ENCODE peak calls at places on chromosome 20, in five cellular contexts. One of them, this sample, is unnamed.

GRCh38 chr20:17083738-17084137 is 143.1 kb upstream of the PCSK2 start:
- DNase-seq in mesendoderm: peak; percentile 67
- DNase-seq in IMR-90: peak; percentile 10
- DNase-seq in mesenchymal stem cell: no peak
- DNase-seq in H1: no peak
- DNase-seq in this sample: no peak

GRCh38 chr20:17612287-17612974 is 42.6 kb downstream of the DSTN start:
- DNase-seq in H1: no peak
- DNase-seq in IMR-90: peak; percentile 50
- DNase-seq in mesenchymal stem cell: peak; percentile 84
- DNase-seq in mesendoderm: no peak
- DNase-seq in this sample: peak; percentile 36

GRCh38 chr20:6590891-6591679 is 176.4 kb upstream of the BMP2 start:
- DNase-seq in IMR-90: peak; percentile 77
- DNase-seq in mesendoderm: no peak
- DNase-seq in mesenchymal stem cell: peak; percentile 63
- DNase-seq in H1: no peak
- DNase-seq in this sample: no peak

GRCh38 chr20:16115891-16116577 is 457.2 kb downstream of the KIF16B start:
- DNase-seq in mesendoderm: peak; percentile 3
- DNase-seq in H1: no peak
- DNase-seq in IMR-90: no peak
- DNase-seq in mesenchymal stem cell: no peak
- DNase-seq in this sample: no peak

GRCh38 chr20:5195655-5196054 is 68.8 kb downstream of the CDS2 start:
- DNase-seq in H1: no peak
- DNase-seq in mesenchymal stem cell: peak; percentile 50
- DNase-seq in IMR-90: peak; percentile 77
- DNase-seq in mesendoderm: no peak
- DNase-seq in this sample: no peak

GRCh38 chr20:39048000-39048696 is 86.0 kb downstream of the DHX35 start:
- DNase-seq in mesenchymal stem cell: peak; percentile 78
- DNase-seq in mesendoderm: peak; percentile 72
- DNase-seq in H1: peak; percentile 43
- DNase-seq in IMR-90: peak; percentile 75
- DNase-seq in this sample: peak; percentile 81

GRCh38 chr20:6637160-6637579 is 130.3 kb upstream of the BMP2 start:
- DNase-seq in IMR-90: no peak
- DNase-seq in H1: no peak
- DNase-seq in mesenchymal stem cell: no peak
- DNase-seq in mesendoderm: peak; percentile 97
- DNase-seq in this sample: peak; percentile 43

GRCh38 chr20:11124849-11125505 is 451.2 kb upstream of the JAG1 start:
- DNase-seq in IMR-90: no peak
- DNase-seq in mesendoderm: no peak
- DNase-seq in mesenchymal stem cell: no peak
- DNase-seq in H1: no peak
- DNase-seq in this sample: no peak

GRCh38 chr20:42779216-42779615 is 410.5 kb downstream of the PTPRT start:
- DNase-seq in IMR-90: no peak
- DNase-seq in mesenchymal stem cell: no peak
- DNase-seq in mesendoderm: peak; percentile 48
- DNase-seq in H1: peak; percentile 5
- DNase-seq in this sample: no peak

GRCh38 chr20:10922521-10922920 is 248.7 kb upstream of the JAG1 start:
- DNase-seq in IMR-90: peak; percentile 30
- DNase-seq in H1: no peak
- DNase-seq in mesenchymal stem cell: no peak
- DNase-seq in mesendoderm: no peak
- DNase-seq in this sample: no peak

GRCh38 chr20:1783245-1783644 is 112.0 kb upstream of the SIRPA start:
- DNase-seq in H1: no peak
- DNase-seq in IMR-90: no peak
- DNase-seq in mesendoderm: no peak
- DNase-seq in mesenchymal stem cell: no peak
- DNase-seq in this sample: no peak

GRCh38 chr20:59165794-59166709 is 2.4 kb downstream of the ZNF831 start:
- DNase-seq in IMR-90: no peak
- DNase-seq in H1: no peak
- DNase-seq in mesendoderm: no peak
- DNase-seq in mesenchymal stem cell: no peak
- DNase-seq in this sample: no peak

GRCh38 chr20:5160882-5161281 is 34.1 kb downstream of the CDS2 start:
- DNase-seq in IMR-90: peak; percentile 39
- DNase-seq in mesendoderm: no peak
- DNase-seq in mesenchymal stem cell: no peak
- DNase-seq in H1: no peak
- DNase-seq in this sample: no peak

GRCh38 chr20:38997622-38998021 is 35.5 kb downstream of the DHX35 start:
- DNase-seq in mesenchymal stem cell: no peak
- DNase-seq in H1: no peak
- DNase-seq in mesendoderm: peak; percentile 13
- DNase-seq in IMR-90: no peak
- DNase-seq in this sample: peak; percentile 30

GRCh38 chr20:34302312-34302722 is 838 bp downstream of the AHCY start:
- DNase-seq in H1: no peak
- DNase-seq in mesenchymal stem cell: peak; percentile 72
- DNase-seq in IMR-90: peak; percentile 47
- DNase-seq in mesendoderm: no peak
- DNase-seq in this sample: no peak
- H2BK120ac ChIP-seq in H1: peak overlapping the region; percentile 10
- H2BK120ac ChIP-seq in mesenchymal stem cell: peak overlapping the region; percentile 79
- H2BK120ac ChIP-seq in IMR-90: no peak overlapping the region
- H2BK120ac ChIP-seq in mesendoderm: no peak overlapping the region
- H2BK120ac ChIP-seq in this sample: no peak overlapping the region

GRCh38 chr20:50019466-50020256 is 36.9 kb downstream of the SNAI1 start:
- DNase-seq in H1: no peak
- DNase-seq in mesendoderm: no peak
- DNase-seq in mesenchymal stem cell: no peak
- DNase-seq in IMR-90: no peak
- DNase-seq in this sample: no peak
- H2BK120ac ChIP-seq in H1: no peak overlapping the region
- H2BK120ac ChIP-seq in mesendoderm: no peak overlapping the region
- H2BK120ac ChIP-seq in mesenchymal stem cell: no peak overlapping the region
- H2BK120ac ChIP-seq in IMR-90: no peak overlapping the region
- H2BK120ac ChIP-seq in this sample: no peak overlapping the region

DNA sequence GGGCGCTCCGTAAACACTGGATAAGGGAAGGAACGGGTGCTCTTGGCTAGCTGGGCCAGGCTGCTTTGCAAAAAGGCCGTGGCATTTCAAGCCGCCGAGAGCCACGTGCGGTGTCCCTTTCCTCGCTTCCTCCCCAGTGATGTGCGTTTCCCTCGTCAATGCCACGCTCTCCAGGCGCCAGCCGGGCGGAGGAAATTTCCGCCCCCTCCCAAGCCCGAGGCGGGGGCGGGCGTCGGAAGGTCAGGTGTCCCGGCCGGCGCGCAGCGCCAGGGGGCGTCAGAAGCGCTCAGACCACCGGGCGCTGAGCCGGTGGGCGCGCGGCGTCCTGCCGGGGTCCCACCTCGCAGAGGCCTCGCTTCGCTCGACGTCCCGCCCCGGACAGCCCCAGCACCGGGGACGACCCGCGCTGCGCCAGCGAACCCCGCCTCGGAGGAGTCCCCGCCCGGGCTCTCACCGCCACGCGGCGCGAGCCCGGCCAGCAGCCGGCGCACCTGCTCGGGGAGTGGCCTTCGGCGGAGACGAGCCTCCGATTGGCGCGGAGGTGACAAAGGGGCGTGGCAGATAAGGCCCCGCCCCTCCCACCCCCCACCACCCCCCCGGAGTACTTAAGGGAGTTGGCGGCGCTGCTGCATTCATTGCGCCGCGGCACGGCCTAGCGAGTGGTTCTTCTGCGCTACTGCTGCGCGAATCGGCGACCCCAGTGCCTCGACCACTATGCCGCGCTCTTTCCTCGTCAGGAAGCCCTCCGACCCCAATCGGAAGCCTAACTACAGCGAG is at the start of gene SNAI1:
- DNase-seq in mesenchymal stem cell: peak; percentile 83
- DNase-seq in H1: no peak
- DNase-seq in IMR-90: peak; percentile 86
- DNase-seq in mesendoderm: peak; percentile 92
- DNase-seq in this sample: peak; percentile 91
- H2BK120ac ChIP-seq in mesenchymal stem cell: no peak within 1 kb of the TSS
- H2BK120ac ChIP-seq in H1: no peak within 1 kb of the TSS
- H2BK120ac ChIP-seq in IMR-90: peak within 1 kb of the TSS; percentile 76
- H2BK120ac ChIP-seq in mesendoderm: no peak within 1 kb of the TSS
- H2BK120ac ChIP-seq in this sample: no peak within 1 kb of the TSS

GRCh38 chr20:9919271-9920014 is 80.6 kb upstream of the PAK5 start:
- DNase-seq in H1: no peak
- DNase-seq in mesenchymal stem cell: no peak
- DNase-seq in IMR-90: no peak
- DNase-seq in mesendoderm: no peak
- DNase-seq in this sample: no peak
- H2BK120ac ChIP-seq in H1: no peak overlapping the region
- H2BK120ac ChIP-seq in mesenchymal stem cell: no peak overlapping the region
- H2BK120ac ChIP-seq in IMR-90: no peak overlapping the region
- H2BK120ac ChIP-seq in mesendoderm: no peak overlapping the region
- H2BK120ac ChIP-seq in this sample: no peak overlapping the region

DNA sequence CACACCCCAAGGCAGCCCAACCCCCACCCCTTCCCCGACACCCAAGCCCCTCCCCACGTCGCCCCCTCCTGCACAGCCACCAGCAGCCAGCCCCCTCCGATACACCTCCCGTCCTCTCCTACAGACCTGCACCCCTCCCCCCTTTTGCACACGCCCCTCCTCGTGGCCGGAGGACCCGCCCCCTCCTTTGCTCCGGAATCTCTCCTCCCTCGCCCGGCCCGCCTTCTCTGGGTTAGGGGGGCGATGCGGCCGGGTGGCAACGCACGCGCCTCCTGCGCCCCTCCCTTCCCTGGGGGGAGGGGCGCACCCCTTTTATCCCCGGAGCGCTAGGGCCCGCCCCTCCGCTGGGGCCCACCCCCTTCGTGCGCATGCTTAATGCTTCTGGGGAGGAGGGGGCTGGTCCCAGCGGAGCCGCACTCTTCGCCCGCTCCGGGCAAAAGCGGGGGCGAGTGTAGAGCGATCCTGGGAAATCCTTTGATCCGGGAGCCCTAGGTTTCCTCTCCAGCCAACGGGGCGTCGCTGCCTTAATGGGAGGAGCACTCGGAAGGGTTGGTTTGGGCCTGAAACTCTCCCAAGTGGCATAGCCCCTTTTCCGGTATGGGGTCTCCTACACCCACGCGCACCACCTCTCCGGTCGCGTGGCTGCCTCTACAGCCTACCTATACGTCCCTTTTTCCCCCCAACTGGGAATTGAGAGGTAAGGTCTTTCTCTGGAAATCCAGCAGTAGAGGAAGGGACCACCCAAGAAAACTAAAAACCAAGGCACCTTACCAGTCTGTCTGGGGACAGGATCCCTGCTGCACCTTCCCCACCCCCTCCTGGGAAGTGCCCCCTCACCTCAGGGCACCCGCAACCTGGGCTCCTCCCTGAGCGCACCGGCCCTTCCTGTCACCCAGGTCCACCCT is 1.9 kb downstream of the SOX12 start:
- DNase-seq in mesenchymal stem cell: peak; percentile 94
- DNase-seq in IMR-90: peak; percentile 92
- DNase-seq in mesendoderm: peak; percentile 97
- DNase-seq in H1: peak; percentile 94
- DNase-seq in this sample: peak; percentile 98
- H2BK120ac ChIP-seq in mesenchymal stem cell: peak overlapping the region; percentile 97
- H2BK120ac ChIP-seq in IMR-90: no peak overlapping the region
- H2BK120ac ChIP-seq in mesendoderm: no peak overlapping the region
- H2BK120ac ChIP-seq in H1: no peak overlapping the region
- H2BK120ac ChIP-seq in this sample: no peak overlapping the region

GRCh38 chr20:57009775-57010174 is 256.7 kb downstream of the BMP7 start:
- DNase-seq in mesendoderm: no peak
- DNase-seq in H1: no peak
- DNase-seq in mesenchymal stem cell: no peak
- DNase-seq in IMR-90: no peak
- DNase-seq in this sample: no peak
- H2BK120ac ChIP-seq in mesendoderm: no peak overlapping the region
- H2BK120ac ChIP-seq in H1: no peak overlapping the region
- H2BK120ac ChIP-seq in mesenchymal stem cell: no peak overlapping the region
- H2BK120ac ChIP-seq in IMR-90: no peak overlapping the region
- H2BK120ac ChIP-seq in this sample: no peak overlapping the region

DNA sequence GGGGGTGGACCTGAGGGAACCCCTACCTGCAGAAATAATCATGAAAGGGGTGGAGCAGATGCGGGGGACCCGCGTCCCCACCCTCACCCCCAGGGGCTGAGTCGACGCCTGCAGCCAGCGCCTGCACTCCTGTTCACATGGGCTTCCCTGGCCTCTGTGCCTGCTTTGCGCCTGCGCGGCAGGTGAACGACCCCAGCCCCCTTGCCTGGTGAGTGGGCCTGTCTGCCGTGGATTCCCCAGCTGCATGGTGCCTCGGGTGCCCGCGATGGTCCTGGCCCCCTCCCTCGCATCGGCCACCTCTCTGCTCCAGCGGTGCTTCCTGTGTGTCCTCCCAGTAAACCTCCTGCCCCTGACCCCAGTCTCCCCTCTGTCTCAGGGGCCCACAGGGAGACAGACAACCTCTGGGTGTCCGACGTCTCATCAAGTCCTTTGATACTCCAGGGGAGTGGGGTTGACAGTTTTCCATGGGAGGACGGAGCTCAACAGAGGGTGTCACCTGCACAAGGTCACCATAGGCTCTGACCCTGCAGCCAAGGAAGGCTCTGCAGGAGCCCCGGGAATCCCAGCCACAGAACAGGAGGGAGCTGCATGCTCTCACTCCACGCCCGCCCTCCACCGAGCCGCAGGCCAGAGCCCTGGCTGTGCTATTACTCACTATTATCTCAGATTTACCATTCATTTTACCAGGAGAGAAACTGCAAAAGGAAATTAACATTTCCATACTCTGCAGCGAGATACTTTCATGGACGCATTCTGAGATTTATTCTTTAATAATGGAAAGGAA is 18.6 kb upstream of the NTSR1 start:
- DNase-seq in IMR-90: no peak
- DNase-seq in mesendoderm: no peak
- DNase-seq in mesenchymal stem cell: no peak
- DNase-seq in H1: no peak
- DNase-seq in this sample: no peak
- H2BK120ac ChIP-seq in IMR-90: no peak overlapping the region
- H2BK120ac ChIP-seq in mesendoderm: no peak overlapping the region
- H2BK120ac ChIP-seq in mesenchymal stem cell: no peak overlapping the region
- H2BK120ac ChIP-seq in H1: no peak overlapping the region
- H2BK120ac ChIP-seq in this sample: no peak overlapping the region

This sample was measured in H9.